ENCODE peak calls at places on chromosomes 4 and X, in ten cellular contexts. W, G, Y, U, A, Z, V, P, D and X are unnamed samples.

GRCh38 chrX:132412208-132412607 is 76.6 kb downstream of the MBNL3 start:
- DNase-seq in P (no peak), G (peak), D (peak), U (no peak), Y (no peak), Z (no peak), A (no peak), V (no peak), W (no peak), X (no peak)

GRCh38 chr4:96164814-96165351 is 325.0 kb downstream of the PDHA2 start:
- DNase-seq in Z (no peak), P (no peak), A (no peak), W (no peak), U (peak), D (peak), Y (no peak), G (peak), V (no peak), X (peak)

GRCh38 chr4:56535915-56536314 is 30.3 kb downstream of the ARL9 start:
- DNase-seq in V (no peak), D (no peak), U (no peak), P (no peak), G (no peak), Y (no peak), W (no peak), A (no peak), Z (no peak), X (no peak)

GRCh38 chr4:152864361-152864760 is 71.8 kb upstream of the FHDC1 start:
- DNase-seq in V (no peak), G (peak), Y (no peak), P (no peak), A (no peak), D (no peak), U (no peak), Z (no peak), W (no peak), X (no peak)

GRCh38 chr4:11748169-11748872 is 319.6 kb upstream of the HS3ST1 start:
- DNase-seq in P (no peak), G (no peak), V (no peak), A (no peak), D (peak), W (no peak), U (peak), Z (no peak), Y (no peak), X (no peak)

GRCh38 chr4:137825505-137825904 is 293.2 kb upstream of the PCDH18 start:
- DNase-seq in U (no peak), V (no peak), W (no peak), Y (no peak), D (no peak), P (no peak), A (no peak), G (no peak), Z (no peak), X (no peak)

GRCh38 chr4:121822796-121823504 is 733 bp downstream of the CCNA2 start:
- DNase-seq in V (peak), Z (peak), P (no peak), D (peak), Y (no peak), G (peak), A (peak), W (no peak), U (peak), X (no peak)

GRCh38 chr4:21134994-21135393 is 434.7 kb downstream of the PACRGL start:
- DNase-seq in G (peak), Y (no peak), A (no peak), V (no peak), Z (peak), U (peak), W (no peak), P (no peak), D (peak), X (peak)

GRCh38 chr4:143353797-143354196 is 17.1 kb downstream of the GAB1 start:
- DNase-seq in U (no peak), A (no peak), Z (no peak), Y (no peak), D (no peak), P (no peak), V (no peak), W (no peak), G (no peak), X (no peak)

GRCh38 chr4:2284934-2285664 is 23.2 kb upstream of the MXD4 start:
- DNase-seq in W (peak), P (no peak), G (no peak), U (peak), Y (no peak), V (peak), Z (no peak), D (peak), A (no peak), X (peak)

GRCh38 chr4:127006509-127006908 is 626.2 kb upstream of the INTU start:
- DNase-seq in U (no peak), V (no peak), D (no peak), Z (no peak), Y (no peak), G (no peak), P (no peak), A (no peak), W (no peak), X (peak)

GRCh38 chrX:45428816-45429215 is 228.1 kb upstream of the DIPK2B start:
- DNase-seq in W (no peak), D (no peak), A (no peak), Y (no peak), G (no peak), Z (no peak), P (no peak), V (no peak), U (peak), X (peak)

GRCh38 chr4:79237836-79238235 is 88.0 kb downstream of the NAA11 start:
- DNase-seq in D (peak), Z (no peak), P (no peak), Y (no peak), A (no peak), U (no peak), G (peak), W (no peak), V (no peak), X (no peak)

GRCh38 chr4:79147251-79147650 is 178.6 kb downstream of the NAA11 start:
- DNase-seq in G (no peak), U (peak), P (no peak), Z (no peak), Y (no peak), V (no peak), D (peak), W (no peak), A (no peak), X (no peak)

GRCh38 chrX:152958047-152958446 is 35.9 kb downstream of the PNMA5 start:
- DNase-seq in Z (peak), W (no peak), G (peak), A (no peak), D (no peak), Y (no peak), V (no peak), P (no peak), U (no peak), X (peak)

GRCh38 chrX:7107968-7108480 is 39.5 kb upstream of the STS start:
- DNase-seq in A (no peak), U (no peak), Y (no peak), P (no peak), V (peak), W (no peak), G (no peak), Z (no peak), D (no peak), X (no peak)

GRCh38 chr4:175509320-175509719 is 302.7 kb downstream of the GPM6A start:
- DNase-seq in Z (no peak), A (no peak), V (no peak), Y (no peak), D (peak), U (no peak), P (no peak), G (no peak), W (no peak), X (no peak)

GRCh38 chrX:37380920-37381319 is 31.8 kb downstream of the PRRG1 start:
- DNase-seq in D (peak), V (no peak), W (no peak), Y (no peak), P (no peak), G (no peak), Z (no peak), U (peak), A (no peak), X (peak)

GRCh38 chr4:54484361-54484760 is 173.4 kb upstream of the KIT start:
- DNase-seq in Y (no peak), Z (no peak), D (no peak), G (no peak), W (no peak), P (no peak), U (no peak), A (no peak), V (no peak), X (no peak)

GRCh38 chr4:113468165-113469022 is 293.1 kb downstream of the CAMK2D start:
- DNase-seq in W (peak), P (peak), G (peak), D (peak), U (peak), Y (peak), V (no peak), A (peak), Z (no peak), X (peak)

GRCh38 chr4:72286185-72286584 is 254.4 kb downstream of the NPFFR2 start:
- DNase-seq in P (no peak), W (no peak), Y (no peak), V (no peak), A (no peak), G (peak), Z (no peak), D (peak), U (peak), X (peak)

GRCh38 chr4:19888587-19888986 is 363.1 kb upstream of the SLIT2 start:
- DNase-seq in A (no peak), D (no peak), U (no peak), Y (no peak), V (no peak), P (no peak), G (no peak), Z (no peak), W (no peak), X (no peak)

GRCh38 chr4:174119051-174119450 is 164.4 kb downstream of the FBXO8 start:
- DNase-seq in G (peak), W (no peak), Y (no peak), V (no peak), P (no peak), Z (no peak), U (peak), A (no peak), D (peak), X (peak)
- H3K4me3 ChIP-seq in G (no peak), W (no peak), Y (no peak), V (no peak), P (no peak), Z (no peak), U (no peak), A (no peak), D (no peak), X (no peak)

GRCh38 chrX:40012039-40012799 is 85.5 kb downstream of the BCOR start:
- DNase-seq in W (peak), G (peak), U (peak), V (no peak), Z (no peak), D (peak), Y (peak), A (peak), P (peak), X (peak)
- H3K4me3 ChIP-seq in W (no peak), G (peak), U (no peak), V (peak), Z (peak), D (peak), Y (peak), A (peak), P (peak), X (peak)

DNA sequence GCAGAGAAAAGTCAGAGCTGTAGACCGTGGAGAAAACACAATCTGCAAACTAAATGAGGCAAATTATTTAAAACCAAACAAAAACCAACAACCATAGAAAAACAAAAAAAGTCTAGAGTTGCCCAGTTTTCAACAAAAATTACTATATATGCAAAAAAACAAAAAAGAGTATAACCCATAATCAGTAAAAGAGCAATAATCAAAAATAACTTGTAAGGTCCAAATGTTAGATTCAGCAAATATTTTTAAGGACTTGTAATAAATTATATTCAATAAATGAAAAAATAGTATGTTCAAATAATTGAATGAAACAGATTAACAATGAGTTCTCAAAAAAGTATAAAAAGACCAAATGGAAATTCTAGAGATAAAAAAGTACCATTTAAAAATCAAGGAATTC is 130.5 kb downstream of the LRBA start:
- DNase-seq in Y (no peak), Z (no peak), V (no peak), D (no peak), W (no peak), P (no peak), A (no peak), G (no peak), U (no peak), X (no peak)
- H3K4me3 ChIP-seq in Y (no peak), Z (no peak), V (no peak), D (no peak), W (no peak), P (no peak), A (no peak), G (no peak), U (peak), X (no peak)

DNA sequence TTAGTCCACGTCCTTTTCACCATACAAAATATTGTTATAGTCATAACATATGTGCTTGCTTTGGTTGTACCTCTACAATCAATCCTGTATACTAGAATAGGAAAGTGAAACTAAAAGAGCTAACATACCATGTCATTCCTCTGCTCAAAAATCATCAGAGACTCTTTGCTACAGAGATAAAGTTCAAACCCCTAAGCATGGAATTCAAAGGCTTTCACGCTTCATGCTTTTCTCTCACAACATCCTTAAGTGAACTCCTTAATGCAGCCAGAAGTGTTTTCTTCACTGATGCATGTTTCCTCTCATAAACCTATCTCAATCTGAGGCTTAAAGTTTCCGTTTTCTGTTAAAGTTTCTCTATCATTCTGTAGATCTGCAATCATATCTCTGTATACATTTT is 744.6 kb upstream of the IGFBP7 start:
- DNase-seq in A (no peak), Y (no peak), Z (no peak), G (peak), D (no peak), W (no peak), P (no peak), U (no peak), V (no peak), X (no peak)
- H3K4me3 ChIP-seq in A (no peak), Y (peak), Z (no peak), G (no peak), D (no peak), W (no peak), P (no peak), U (no peak), V (no peak), X (no peak)